ENCODE peak calls at places on chromosome 1, in six cellular contexts. L is endodermal cell, X is heart left ventricle, Y is tibial artery, Q is Karpas-422, R is HCT116. M is an unnamed sample. For H3K4me1, the result is how much of the 10 kb centered on the place peaks cover.

GRCh38 chr1:43512681-43513080 is 18.0 kb upstream of the PTPRF start:
- DNase-seq in X (no peak), L (peak), Y (no peak), R (no peak), Q (no peak), M (no peak)

GRCh38 chr1:77832889-77833288 is 53.4 kb downstream of the MIGA1 start:
- DNase-seq in X (no peak), Y (no peak), Q (no peak), R (no peak), L (no peak), M (peak)

GRCh38 chr1:54701066-54701465 is 14.6 kb upstream of the TTC4 start:
- DNase-seq in L (no peak), X (no peak), Y (no peak), Q (no peak), R (no peak), M (no peak)

GRCh38 chr1:112369389-112370285 is 26.4 kb upstream of the CTTNBP2NL start:
- DNase-seq in Q (peak), L (peak), X (peak), R (peak), Y (peak), M (peak)

GRCh38 chr1:27071049-27071416 is 58.4 kb upstream of the TENT5B start:
- DNase-seq in R (no peak), X (peak), Q (no peak), L (peak), Y (no peak), M (peak)

GRCh38 chr1:233368106-233368783 is 40.7 kb downstream of the MAP3K21 start:
- DNase-seq in X (no peak), Y (no peak), Q (no peak), L (no peak), R (no peak), M (peak)

GRCh38 chr1:63665824-63666223 is 72.6 kb downstream of the PGM1 start:
- DNase-seq in Y (no peak), L (no peak), Q (no peak), X (no peak), R (no peak), M (no peak)

GRCh38 chr1:112893288-112894009 is 62.5 kb downstream of the SLC16A1 start:
- DNase-seq in X (no peak), Q (no peak), R (no peak), Y (no peak), L (no peak), M (no peak)

GRCh38 chr1:66333463-66334232 is 200.3 kb upstream of the SGIP1 start:
- DNase-seq in X (peak), L (peak), Q (no peak), R (no peak), Y (peak), M (peak)

GRCh38 chr1:212938846-212939245 is 11.5 kb upstream of the VASH2 start:
- DNase-seq in Q (no peak), Y (no peak), R (no peak), L (no peak), X (no peak), M (no peak)

GRCh38 chr1:91885716-91886506 is at the start of gene TGFBR3:
- DNase-seq in Q (no peak), L (peak), X (peak), Y (peak), R (peak), M (peak)

GRCh38 chr1:150537732-150538684 is 11.2 kb upstream of the ADAMTSL4 start:
- DNase-seq in X (no peak), R (no peak), L (peak), Q (no peak), Y (peak), M (peak)

GRCh38 chr1:6464514-6464836 is 1.5 kb downstream of the TNFRSF25 start:
- DNase-seq in X (peak), L (peak), Q (no peak), R (no peak), Y (no peak), M (no peak)

GRCh38 chr1:202255343-202255742 is 61.7 kb downstream of the LGR6 start:
- DNase-seq in Q (no peak), X (no peak), L (peak), R (no peak), Y (peak), M (peak)

GRCh38 chr1:53321366-53321765 is 6.5 kb downstream of the LRP8 start:
- DNase-seq in R (no peak), Y (no peak), X (no peak), L (peak), Q (peak), M (no peak)

GRCh38 chr1:1432951-1433803 is 2.3 kb upstream of the VWA1 start:
- DNase-seq in Q (no peak), Y (peak), R (no peak), L (peak), X (peak), M (no peak)
- H3K4me3 ChIP-seq in Q (no peak), Y (no peak), R (peak), L (no peak), X (peak), M (no peak)

GRCh38 chr1:14662116-14662515 is 63.6 kb downstream of the KAZN start:
- DNase-seq in X (peak), Q (no peak), L (no peak), R (no peak), Y (no peak), M (no peak)
- H3K4me1 ChIP-seq in X (under half), Q (under half), L (under half), R (under half), Y (under half), M (under half)

GRCh38 chr1:167223144-167224103 is 2.7 kb downstream of the POU2F1 start:
- DNase-seq in Q (no peak), X (no peak), Y (no peak), L (no peak), R (no peak), M (peak)
- H3K4me3 ChIP-seq in Q (no peak), X (no peak), Y (no peak), L (peak), R (no peak), M (peak)

GRCh38 chr1:160116277-160117147 is 953 bp downstream of the ATP1A2 start:
- DNase-seq in L (no peak), Y (peak), R (no peak), Q (no peak), X (peak), M (no peak)

GRCh38 chr1:160115545-160116276 is at the start of gene ATP1A2:
- DNase-seq in X (peak), R (no peak), L (peak), Q (no peak), Y (peak), M (no peak)

GRCh38 chr1:160118928-160119327 is 3.4 kb downstream of the ATP1A2 start:
- DNase-seq in X (no peak), R (no peak), L (no peak), Y (no peak), Q (no peak), M (no peak)

GRCh38 chr1:160117709-160118183 is 2.2 kb downstream of the ATP1A2 start:
- DNase-seq in Q (no peak), R (no peak), L (peak), X (peak), Y (peak), M (peak)

DNA sequence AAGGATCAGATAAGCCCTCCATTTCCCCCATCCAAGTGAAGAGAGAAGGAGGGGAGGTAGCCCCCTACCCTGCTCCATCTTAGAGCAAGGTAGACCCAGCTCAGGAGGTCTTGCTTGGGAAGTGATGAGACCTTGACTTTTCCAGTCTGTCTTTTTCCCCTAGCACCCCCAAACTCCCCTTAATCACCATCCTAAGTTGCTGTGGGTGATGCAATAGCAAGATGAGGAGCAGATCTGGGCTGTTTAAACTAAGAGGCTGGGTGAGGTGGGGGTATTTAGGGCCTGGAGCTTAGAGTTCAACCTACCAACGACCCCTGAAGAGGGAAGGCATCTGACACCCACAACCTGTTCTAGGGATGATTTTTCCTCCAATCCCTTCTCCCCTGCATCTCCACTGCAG is 1.7 kb downstream of the ATP1A2 start:
- DNase-seq in Q (no peak), R (no peak), Y (no peak), L (no peak), X (no peak), M (no peak)
- H3K4me1 ChIP-seq in Q (under half), R (under half), Y (half or more), L (under half), X (under half), M (under half)

DNA sequence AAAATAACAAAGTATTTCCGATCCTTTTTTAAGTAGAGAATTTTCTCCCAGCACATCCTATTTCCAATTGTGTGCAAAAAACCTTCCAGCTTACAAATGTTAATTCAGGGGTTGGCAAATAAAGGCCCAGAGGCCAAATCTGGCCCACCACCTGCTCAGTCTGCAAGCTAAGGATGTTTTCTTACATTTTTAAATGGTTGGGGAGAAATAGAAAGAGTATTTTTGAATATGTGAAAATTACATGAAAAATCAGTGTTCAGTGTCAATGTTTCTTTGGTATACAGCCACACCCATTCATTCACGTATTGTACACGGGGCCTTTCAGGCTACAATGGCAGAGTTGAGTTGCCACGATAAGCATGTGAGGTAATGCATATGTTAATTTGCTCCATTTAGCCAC is 189.8 kb downstream of the SMYD3 start:
- DNase-seq in Y (no peak), X (no peak), R (no peak), Q (no peak), L (no peak), M (no peak)
- H3K4me3 ChIP-seq in Y (no peak), X (no peak), R (no peak), Q (no peak), L (no peak), M (no peak)

GRCh38 chr1:21265644-21266043 is 24.6 kb downstream of the ECE1 start:
- DNase-seq in R (no peak), Q (no peak), Y (no peak), L (no peak), X (no peak), M (no peak)

GRCh38 chr1:21268281-21269239 is 21.7 kb downstream of the ECE1 start:
- DNase-seq in L (no peak), Y (no peak), Q (no peak), R (no peak), X (no peak), M (no peak)

GRCh38 chr1:21269461-21270085 is 20.7 kb downstream of the ECE1 start:
- DNase-seq in Y (no peak), Q (no peak), L (no peak), X (no peak), R (no peak), M (no peak)

GRCh38 chr1:21266119-21266774 is 24.0 kb downstream of the ECE1 start:
- DNase-seq in L (no peak), Y (no peak), X (no peak), R (no peak), Q (no peak), M (no peak)

GRCh38 chr1:21267191-21268077 is 22.8 kb downstream of the ECE1 start:
- DNase-seq in Q (no peak), R (no peak), X (no peak), Y (no peak), L (no peak), M (no peak)
- H3K4me1 ChIP-seq in Q (under half), R (under half), X (under half), Y (half or more), L (under half), M (under half)

GRCh38 chr1:211580303-211580687 is 1.3 kb upstream of the SLC30A1 start:
- DNase-seq in R (no peak), Y (no peak), X (peak), L (no peak), Q (no peak), M (peak)
- H3K4me3 ChIP-seq in R (no peak), Y (no peak), X (peak), L (no peak), Q (no peak), M (peak)

DNA sequence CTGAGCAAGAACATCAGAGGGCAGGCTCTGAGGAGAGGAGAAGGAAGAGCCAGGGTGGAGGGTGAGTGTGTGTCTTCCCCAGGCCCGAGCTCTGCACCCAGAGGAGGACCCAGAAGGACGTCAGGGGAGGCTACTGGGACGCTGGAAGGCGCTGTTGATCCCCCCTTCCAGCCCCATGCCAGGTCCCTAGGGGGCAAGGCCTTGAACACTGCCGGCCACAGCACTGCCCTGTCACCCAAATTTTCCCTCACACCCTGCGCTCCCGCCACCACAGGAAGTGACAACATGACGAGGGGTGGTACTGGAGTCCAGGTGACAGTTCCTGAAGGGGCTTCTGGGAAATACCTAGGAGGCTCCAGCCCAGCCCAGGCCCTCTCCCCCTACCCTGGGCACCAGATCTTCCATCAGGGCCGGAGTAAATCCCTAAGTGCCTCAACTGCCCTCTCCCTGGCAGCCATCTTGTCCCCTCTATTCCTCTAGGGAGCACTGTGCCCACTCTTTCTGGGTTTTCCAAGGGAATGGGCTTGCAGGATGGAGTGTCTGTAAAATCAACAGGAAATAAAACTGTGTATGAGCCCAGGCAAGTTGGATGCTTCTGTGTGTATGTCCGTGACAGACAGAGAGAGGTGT is 17.1 kb downstream of the BCAN start:
- DNase-seq in R (no peak), Q (no peak), L (peak), X (no peak), Y (no peak), M (no peak)
- H3K4me1 ChIP-seq in R (half or more), Q (under half), L (under half), X (under half), Y (half or more), M (under half)

GRCh38 chr1:220528679-220529529 is 968 bp downstream of the MARK1 start:
- DNase-seq in L (peak), Q (no peak), Y (no peak), X (peak), R (no peak), M (peak)

GRCh38 chr1:220529530-220529920 is 1.6 kb downstream of the MARK1 start:
- DNase-seq in L (no peak), X (no peak), R (no peak), Y (no peak), Q (no peak), M (no peak)

GRCh38 chr1:220526294-220526693 is 1.6 kb upstream of the MARK1 start:
- DNase-seq in X (no peak), Q (no peak), Y (no peak), R (no peak), L (peak), M (peak)

GRCh38 chr1:220528049-220528678 is at the start of gene MARK1:
- DNase-seq in L (peak), Q (peak), R (no peak), Y (peak), X (peak), M (peak)

DNA sequence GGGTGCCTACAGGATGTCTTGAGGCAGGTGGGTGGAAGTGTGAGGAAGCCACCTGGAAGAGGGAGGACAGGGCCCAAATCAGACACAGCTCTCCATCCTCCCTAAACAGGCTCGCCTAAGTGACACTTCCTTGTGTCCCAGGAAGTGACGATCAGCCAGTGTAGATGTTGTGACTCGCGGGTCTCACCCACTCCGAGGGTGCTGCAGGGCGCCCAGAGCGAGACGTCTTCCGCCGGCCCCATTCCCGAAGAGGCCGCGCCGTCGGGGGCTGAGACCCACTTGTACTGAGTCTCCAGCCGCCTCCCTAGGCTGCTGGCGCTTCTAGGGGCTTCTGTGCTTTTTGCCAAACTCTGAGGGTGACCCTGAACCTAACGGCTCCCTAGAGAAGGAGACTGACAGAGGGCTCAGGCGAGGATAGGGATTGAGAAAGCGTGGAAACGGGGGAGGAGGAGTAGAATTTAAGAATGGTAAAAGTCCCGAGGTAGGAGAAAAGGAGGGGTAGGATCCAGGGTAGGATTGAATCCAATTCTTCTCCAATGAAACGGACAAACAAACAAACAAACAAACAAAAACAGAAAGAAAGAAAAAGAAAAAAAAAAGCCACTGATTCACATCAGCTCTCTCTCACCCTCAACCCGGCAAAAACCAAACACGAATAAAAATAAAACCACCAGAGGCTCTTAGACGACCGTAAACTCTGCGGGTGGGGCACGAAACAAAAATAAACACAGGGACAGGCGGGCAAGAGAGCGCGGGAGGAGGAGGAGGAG is 472 bp upstream of the MARK1 start:
- DNase-seq in X (peak), L (peak), R (no peak), Y (peak), Q (no peak), M (peak)
- H3K4me3 ChIP-seq in X (peak), L (peak), R (peak), Y (peak), Q (peak), M (peak)

GRCh38 chr1:109393602-109394233 is 4.0 kb downstream of the SORT1 start:
- DNase-seq in Q (no peak), X (no peak), L (no peak), R (no peak), Y (no peak), M (no peak)
- H3K4me1 ChIP-seq in Q (half or more), X (under half), L (under half), R (under half), Y (half or more), M (half or more)

M was measured in adipocyte.